ENCODE peak calls at places on chromosomes 1 and 21, in four cellular contexts. N is CD8-positive, alpha-beta T cell; O is lower leg skin; L is spleen. S is an unnamed sample.

GRCh38 chr1:2480986-2481364 is 4.9 kb downstream of the PLCH2 start:
- DNase-seq in N (no peak), O (no peak), L (no peak), S (no peak)

GRCh38 chr1:24311234-24311633 is 7.9 kb upstream of the GRHL3 start:
- DNase-seq in N (no peak), O (no peak), L (no peak), S (no peak)

GRCh38 chr21:42107881-42108553 is 36.9 kb downstream of the UMODL1 start:
- DNase-seq in N (peak), O (no peak), L (peak), S (peak)

GRCh38 chr1:63892632-63893395 is 119.0 kb downstream of the ROR1 start:
- DNase-seq in N (no peak), O (no peak), L (peak), S (peak)

GRCh38 chr1:155001438-155001687 is 1.2 kb upstream of the ZBTB7B start:
- DNase-seq in N (no peak), O (no peak), L (no peak), S (no peak)

GRCh38 chr1:186440584-186440983 is 20.3 kb downstream of the PDC start:
- DNase-seq in N (no peak), O (no peak), L (no peak), S (no peak)

GRCh38 chr1:16124377-16125087 is 31.3 kb downstream of the EPHA2 start:
- DNase-seq in N (no peak), O (no peak), L (peak), S (no peak)

GRCh38 chr1:163912491-163912890 is 590.7 kb downstream of the NUF2 start:
- DNase-seq in N (no peak), O (no peak), L (no peak), S (peak)

GRCh38 chr1:77900687-77901293 is 12.4 kb downstream of the NEXN start:
- DNase-seq in N (no peak), O (no peak), L (no peak), S (peak)

GRCh38 chr1:187092104-187092503 is 263.4 kb downstream of the PLA2G4A start:
- DNase-seq in N (peak), O (no peak), L (no peak), S (no peak)

GRCh38 chr21:38880578-38880966 is 74.8 kb downstream of the ETS2 start:
- DNase-seq in N (no peak), O (no peak), L (no peak), S (no peak)

GRCh38 chr1:232726048-232726779 is 79.0 kb upstream of the MAP10 start:
- DNase-seq in N (no peak), O (no peak), L (no peak), S (no peak)

GRCh38 chr21:26432410-26432809 is 140.7 kb downstream of the CYYR1 start:
- DNase-seq in N (no peak), O (no peak), L (no peak), S (no peak)

GRCh38 chr1:192238421-192238820 is 78.4 kb upstream of the RGS21 start:
- DNase-seq in N (no peak), O (no peak), L (no peak), S (peak)

GRCh38 chr1:117061986-117062415 is 1.9 kb downstream of the TTF2 start:
- DNase-seq in N (no peak), O (no peak), L (no peak), S (peak)

GRCh38 chr1:32763221-32763620 is 53.9 kb downstream of the YARS1 start:
- DNase-seq in N (no peak), O (no peak), L (no peak), S (no peak)

GRCh38 chr1:34597877-34598514 is 156.9 kb upstream of the GJB5 start:
- DNase-seq in N (peak), O (peak), L (peak), S (peak)

GRCh38 chr1:92653605-92654381 is 131.1 kb downstream of the EVI5 start:
- DNase-seq in N (no peak), O (no peak), L (no peak), S (no peak)

GRCh38 chr1:108057536-108057935 is 92.6 kb upstream of the VAV3 start:
- DNase-seq in N (no peak), O (peak), L (no peak), S (no peak)

GRCh38 chr1:23101891-23102688 is 66.6 kb downstream of the LUZP1 start:
- DNase-seq in N (no peak), O (no peak), L (no peak), S (peak)

GRCh38 chr1:208598021-208598420 is 353.8 kb upstream of the PLXNA2 start:
- DNase-seq in N (no peak), O (no peak), L (no peak), S (no peak)

GRCh38 chr1:115117303-115117702 is 28.0 kb upstream of the TSPAN2 start:
- DNase-seq in N (no peak), O (no peak), L (no peak), S (no peak)

GRCh38 chr21:31752352-31752751 is 20.4 kb upstream of the SCAF4 start:
- DNase-seq in N (no peak), O (no peak), L (no peak), S (peak)

GRCh38 chr1:60923287-60924110 is 158.9 kb upstream of the NFIA start:
- DNase-seq in N (no peak), O (no peak), L (no peak), S (no peak)

DNA sequence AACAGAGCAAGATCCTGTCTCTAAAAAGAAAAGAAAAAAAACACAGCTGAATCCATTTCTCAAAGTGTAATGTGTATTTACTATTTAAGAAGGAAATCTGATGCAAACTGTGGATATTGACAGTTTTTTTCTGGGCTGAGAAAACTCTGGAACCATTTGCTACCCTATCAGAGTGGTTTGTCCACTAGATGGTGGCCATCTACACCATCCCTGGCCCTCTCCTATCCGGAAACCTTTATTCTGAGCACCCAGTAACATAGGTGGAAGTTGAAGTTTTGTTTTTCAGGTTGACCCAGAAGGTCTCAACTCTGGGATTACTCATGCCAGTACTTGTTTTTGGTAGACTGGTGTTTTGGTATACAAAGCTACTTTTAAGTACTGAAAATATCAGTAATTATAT is 20.2 kb downstream of the ECHDC2 start:
- DNase-seq in N (no peak), O (no peak), L (no peak), S (no peak)
- TF ChIP-seq CTCF in N (no peak), O (no peak), L (no peak), S (no peak)

GRCh38 chr1:1205769-1206375 is 520 bp downstream of the TNFRSF18 start:
- DNase-seq in N (no peak), O (no peak), L (peak), S (no peak)
- H3K4me3 ChIP-seq in N (peak), O (no peak), L (peak), S (no peak)

GRCh38 chr1:66452162-66452561 is 81.8 kb upstream of the SGIP1 start:
- DNase-seq in N (no peak), O (no peak), L (no peak), S (no peak)
- TF ChIP-seq CTCF in N (no peak), O (no peak), L (no peak), S (no peak)

GRCh38 chr1:8051650-8052049 is 25.5 kb upstream of the ERRFI1 start:
- DNase-seq in N (no peak), O (no peak), L (no peak), S (no peak)

GRCh38 chr1:8047686-8048522 is 21.8 kb upstream of the ERRFI1 start:
- DNase-seq in N (no peak), O (no peak), L (no peak), S (peak)

GRCh38 chr1:8043621-8044020 is 17.5 kb upstream of the ERRFI1 start:
- DNase-seq in N (no peak), O (no peak), L (no peak), S (no peak)

GRCh38 chr1:8042134-8042533 is 16.0 kb upstream of the ERRFI1 start:
- DNase-seq in N (no peak), O (no peak), L (no peak), S (no peak)

DNA sequence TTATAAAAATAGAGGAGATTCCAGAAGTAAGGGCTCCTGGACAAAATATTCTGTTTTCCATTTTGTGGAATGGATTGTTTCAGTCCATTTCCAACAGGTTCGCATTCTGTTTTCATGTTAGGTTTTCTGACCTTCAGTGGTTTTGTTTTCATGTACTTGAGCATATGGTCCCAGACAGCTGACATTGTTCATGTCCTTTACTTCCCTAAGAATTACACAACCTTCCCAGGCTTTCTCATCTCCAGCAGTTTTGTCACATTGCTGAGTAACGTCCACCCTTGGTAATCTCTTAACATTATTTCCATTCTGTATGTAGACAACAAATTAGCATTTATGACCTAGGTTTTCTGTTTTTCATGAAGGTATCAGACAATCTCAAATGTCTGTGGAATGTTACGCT is 21.0 kb upstream of the ERRFI1 start:
- DNase-seq in N (no peak), O (no peak), L (no peak), S (peak)
- H3K4me3 ChIP-seq in N (no peak), O (no peak), L (no peak), S (no peak)

DNA sequence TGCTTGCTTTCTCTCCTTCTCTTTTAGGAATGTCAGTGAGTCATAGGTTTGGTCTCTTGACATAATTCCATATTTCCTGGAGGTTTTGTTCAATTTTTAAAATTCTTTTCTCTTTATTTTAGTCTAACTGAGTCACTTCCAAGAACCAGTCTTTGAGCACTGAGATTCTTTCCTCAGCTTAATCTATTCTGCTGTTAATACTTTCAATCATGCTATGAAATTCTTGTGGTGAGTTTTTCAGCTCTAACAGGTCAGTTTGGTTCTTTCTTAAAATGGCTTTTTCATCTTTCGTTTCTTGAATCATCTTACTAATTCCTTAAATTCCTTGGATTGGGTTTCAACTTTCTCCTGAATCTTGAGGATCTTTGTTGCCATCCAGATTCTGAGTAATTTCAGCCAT is 321.0 kb downstream of the PTBP2 start:
- DNase-seq in N (no peak), O (no peak), L (no peak), S (peak)
- TF ChIP-seq CTCF in N (no peak), O (no peak), L (no peak), S (no peak)

GRCh38 chr1:9900142-9901043 is 9.7 kb downstream of the CTNNBIP1 start:
- DNase-seq in N (no peak), O (peak), L (peak), S (no peak)

GRCh38 chr1:9904571-9904970 is 5.5 kb downstream of the CTNNBIP1 start:
- DNase-seq in N (no peak), O (no peak), L (no peak), S (no peak)

GRCh38 chr1:9903801-9904527 is 6.1 kb downstream of the CTNNBIP1 start:
- DNase-seq in N (no peak), O (no peak), L (no peak), S (no peak)

GRCh38 chr1:9902060-9902452 is 8.0 kb downstream of the CTNNBIP1 start:
- DNase-seq in N (no peak), O (no peak), L (no peak), S (no peak)

GRCh38 chr1:9901148-9902059 is 8.7 kb downstream of the CTNNBIP1 start:
- DNase-seq in N (no peak), O (no peak), L (no peak), S (no peak)
- H3K4me3 ChIP-seq in N (no peak), O (no peak), L (no peak), S (no peak)

S was measured in foreskin fibroblast.